ENCODE peak calls at places on chromosome 13, in six cellular contexts. One of them, this sample, is unnamed.
A peak's percentile ranks its signal among the peaks of the same experiment; 100 is the strongest.

GRCh38 chr13:113585828-113586355 is 1.3 kb downstream of the TFDP1 start:
- DNase-seq in erythroblast: peak; percentile 77
- DNase-seq in T-helper 17 cell: peak; percentile 2
- DNase-seq in memory B cell: no peak
- DNase-seq in Right ventricle myocardium superior: peak; percentile 37
- DNase-seq in Calu3: no peak
- DNase-seq in this sample: no peak

GRCh38 chr13:114151565-114152284 is 19.3 kb upstream of the RASA3 start:
- DNase-seq in Calu3: peak; percentile 45
- DNase-seq in erythroblast: no peak
- DNase-seq in T-helper 17 cell: peak; percentile 39
- DNase-seq in memory B cell: no peak
- DNase-seq in Right ventricle myocardium superior: no peak
- DNase-seq in this sample: no peak

GRCh38 chr13:33543631-33544030 is 258.1 kb upstream of the STARD13 start:
- DNase-seq in Calu3: no peak
- DNase-seq in T-helper 17 cell: no peak
- DNase-seq in Right ventricle myocardium superior: no peak
- DNase-seq in erythroblast: peak; percentile 51
- DNase-seq in memory B cell: no peak
- DNase-seq in this sample: no peak

GRCh38 chr13:106138620-106139019 is 396.8 kb downstream of the EFNB2 start:
- DNase-seq in T-helper 17 cell: no peak
- DNase-seq in erythroblast: no peak
- DNase-seq in memory B cell: no peak
- DNase-seq in Calu3: no peak
- DNase-seq in Right ventricle myocardium superior: no peak
- DNase-seq in this sample: no peak

GRCh38 chr13:43878897-43879322 is 630 bp downstream of the CCDC122 start:
- DNase-seq in Calu3: peak; percentile 33
- DNase-seq in Right ventricle myocardium superior: peak; percentile 88
- DNase-seq in T-helper 17 cell: no peak
- DNase-seq in erythroblast: peak; percentile 56
- DNase-seq in memory B cell: no peak
- DNase-seq in this sample: peak; percentile 43

GRCh38 chr13:98678741-98679140 is 73.7 kb downstream of the SLC15A1 start:
- DNase-seq in Right ventricle myocardium superior: no peak
- DNase-seq in erythroblast: no peak
- DNase-seq in memory B cell: no peak
- DNase-seq in Calu3: no peak
- DNase-seq in T-helper 17 cell: no peak
- DNase-seq in this sample: no peak

GRCh38 chr13:25062479-25062878 is 33.5 kb upstream of the PABPC3 start:
- DNase-seq in erythroblast: peak; percentile 3
- DNase-seq in Right ventricle myocardium superior: no peak
- DNase-seq in memory B cell: no peak
- DNase-seq in T-helper 17 cell: no peak
- DNase-seq in Calu3: no peak
- DNase-seq in this sample: peak; percentile 13

GRCh38 chr13:35478384-35479222 is 2.1 kb upstream of the MAB21L1 start:
- DNase-seq in Right ventricle myocardium superior: no peak
- DNase-seq in memory B cell: no peak
- DNase-seq in T-helper 17 cell: no peak
- DNase-seq in erythroblast: no peak
- DNase-seq in Calu3: no peak
- DNase-seq in this sample: no peak

GRCh38 chr13:36369268-36370107 is 23.3 kb upstream of the SPART start:
- DNase-seq in erythroblast: no peak
- DNase-seq in Calu3: no peak
- DNase-seq in T-helper 17 cell: no peak
- DNase-seq in Right ventricle myocardium superior: no peak
- DNase-seq in memory B cell: no peak
- DNase-seq in this sample: no peak

GRCh38 chr13:65600702-65601101 is 1629.4 kb downstream of the PCDH9 start:
- DNase-seq in Right ventricle myocardium superior: no peak
- DNase-seq in T-helper 17 cell: no peak
- DNase-seq in Calu3: no peak
- DNase-seq in memory B cell: no peak
- DNase-seq in erythroblast: no peak
- DNase-seq in this sample: no peak

GRCh38 chr13:48333976-48334375 is 30.4 kb downstream of the RB1 start:
- DNase-seq in Calu3: peak; percentile 10
- DNase-seq in Right ventricle myocardium superior: no peak
- DNase-seq in T-helper 17 cell: no peak
- DNase-seq in erythroblast: no peak
- DNase-seq in memory B cell: no peak
- DNase-seq in this sample: no peak